ENCODE peak calls at places on chromosomes 13 and 19, in six cellular contexts. H is lung microvascular endothelial cell, Q is GM13976, U is NCI-H1417, K is iPS-NIHi11, S is cardiac muscle cell. G is an unnamed sample.
A peak's percentile ranks its signal among the peaks of the same experiment; 100 is the strongest.

GRCh38 chr13:59480398-59480797 is 683.3 kb downstream of the DIAPH3 start:
- DNase-seq in H (peak; percentile 43), Q (no peak), U (no peak), K (no peak), S (no peak), G (no peak)

GRCh38 chr19:1438933-1439358 is 750 bp downstream of the RPS15 start:
- DNase-seq in H (no peak), Q (no peak), U (no peak), K (no peak), S (no peak), G (no peak)

GRCh38 chr13:71751074-71751473 is 115.9 kb downstream of the DACH1 start:
- DNase-seq in H (no peak), Q (no peak), U (peak; percentile 94), K (no peak), S (no peak), G (peak; percentile 34)

GRCh38 chr13:101492251-101492910 is 39.9 kb downstream of the ITGBL1 start:
- DNase-seq in H (peak; percentile 17), Q (no peak), U (no peak), K (no peak), S (no peak), G (no peak)

GRCh38 chr19:49417090-49417489 is 6.2 kb downstream of the PTH2 start:
- DNase-seq in H (no peak), Q (no peak), U (no peak), K (no peak), S (no peak), G (no peak)

GRCh38 chr19:1921326-1921725 is 16.1 kb downstream of the ADAT3 start:
- DNase-seq in H (no peak), Q (no peak), U (no peak), K (no peak), S (no peak), G (no peak)

GRCh38 chr13:40589285-40590109 is 76.9 kb downstream of the FOXO1 start:
- DNase-seq in H (peak; percentile 99), Q (peak; percentile 56), U (no peak), K (no peak), S (peak; percentile 20), G (no peak)

GRCh38 chr19:47609885-47610545 is 1.1 kb downstream of the BICRA start:
- DNase-seq in H (peak; percentile 38), Q (peak; percentile 55), U (peak; percentile 54), K (no peak), S (peak; percentile 64), G (peak; percentile 82)

GRCh38 chr13:27355894-27356293 is 68.5 kb upstream of the GTF3A start:
- DNase-seq in H (no peak), Q (no peak), U (no peak), K (peak; percentile 54), S (peak; percentile 60), G (peak; percentile 28)

GRCh38 chr13:87122551-87122950 is 548.6 kb upstream of the SLITRK5 start:
- DNase-seq in H (no peak), Q (no peak), U (no peak), K (no peak), S (no peak), G (no peak)

GRCh38 chr19:46571495-46571894 is 29.6 kb upstream of the CALM3 start:
- DNase-seq in H (peak; percentile 19), Q (no peak), U (peak; percentile 22), K (peak; percentile 82), S (peak; percentile 23), G (peak; percentile 28)

GRCh38 chr13:39876258-39876657 is 220.8 kb downstream of the COG6 start:
- DNase-seq in H (peak; percentile 95), Q (no peak), U (no peak), K (no peak), S (no peak), G (no peak)

GRCh38 chr19:46296722-46297431 is at the start of gene HIF3A:
- DNase-seq in H (peak; percentile 56), Q (no peak), U (peak; percentile 63), K (peak; percentile 96), S (peak; percentile 97), G (peak; percentile 51)

GRCh38 chr19:35746556-35746955 is 1.1 kb downstream of the PSENEN start:
- DNase-seq in H (no peak), Q (no peak), U (no peak), K (no peak), S (no peak), G (no peak)

GRCh38 chr13:37074703-37075102 is 15.2 kb upstream of the SUPT20H start:
- DNase-seq in H (peak; percentile 42), Q (no peak), U (peak; percentile 31), K (no peak), S (peak; percentile 9), G (peak; percentile 17)

GRCh38 chr19:18865973-18866799 is 29.8 kb downstream of the CERS1 start:
- DNase-seq in H (peak; percentile 70), Q (peak; percentile 95), U (no peak), K (peak; percentile 99), S (peak; percentile 82), G (no peak)

G was measured in NCI-H146.